ENCODE peak calls at places on chromosomes 12 and 14, in ten cellular contexts. B is Peyer's patch, A is choroid plexus epithelial cell, N is spleen, Z is GM23338, V is dorsolateral prefrontal cortex, E is AG09309, Y is mammary epithelial cell, T is AG04450, R is A549. S is an unnamed sample.

GRCh38 chr12:4270670-4271432 is 2.7 kb upstream of the CCND2 start:
- DNase-seq in R (no peak), V (no peak), N (peak; percentile 92), T (no peak), Z (peak; percentile 82), B (peak; percentile 83), Y (no peak), A (no peak), E (no peak), S (peak; percentile 78)

GRCh38 chr14:90331497-90332270 is at the start of gene NRDE2:
- DNase-seq in A (peak; percentile 98), E (peak; percentile 74), T (peak; percentile 90), B (peak; percentile 100), Z (peak; percentile 100), V (peak; percentile 97), R (peak; percentile 84), N (peak; percentile 100), Y (peak; percentile 90), S (peak; percentile 100)

GRCh38 chr14:68318788-68319187 is 474.1 kb downstream of the ZFP36L1 start:
- DNase-seq in V (no peak), Y (no peak), A (peak; percentile 39), Z (no peak), R (no peak), T (no peak), E (no peak), N (no peak), B (no peak), S (no peak)

GRCh38 chr14:38047518-38047917 is 160.2 kb upstream of the SSTR1 start:
- DNase-seq in B (no peak), E (no peak), Z (no peak), A (peak; percentile 4), N (no peak), V (no peak), T (no peak), Y (no peak), R (no peak), S (no peak)

GRCh38 chr14:97854918-97855317 is 1057.7 kb downstream of the VRK1 start:
- DNase-seq in E (no peak), R (no peak), B (no peak), N (no peak), Z (peak; percentile 41), V (no peak), Y (no peak), T (no peak), A (no peak), S (no peak)

GRCh38 chr14:66371776-66372175 is 114.4 kb upstream of the CCDC196 start:
- DNase-seq in Y (no peak), B (no peak), R (no peak), N (no peak), T (no peak), A (no peak), Z (no peak), V (no peak), E (no peak), S (no peak)

GRCh38 chr14:26200675-26201074 is 397.2 kb downstream of the NOVA1 start:
- DNase-seq in Z (no peak), N (no peak), B (no peak), V (no peak), Y (no peak), R (no peak), A (peak; percentile 41), E (no peak), T (no peak), S (no peak)

GRCh38 chr12:30643366-30643765 is 52.3 kb downstream of the IPO8 start:
- DNase-seq in B (no peak), Y (peak; percentile 6), N (no peak), V (no peak), R (no peak), Z (peak; percentile 20), T (no peak), E (no peak), A (peak; percentile 25), S (no peak)

GRCh38 chr12:103751171-103751570 is 89.9 kb downstream of the NT5DC3 start:
- DNase-seq in T (no peak), A (no peak), V (no peak), Z (peak; percentile 56), R (peak; percentile 47), E (no peak), Y (no peak), B (no peak), N (no peak), S (no peak)

GRCh38 chr12:131094831-131095805 is 141.4 kb downstream of the ADGRD1 start:
- DNase-seq in E (no peak), N (peak; percentile 66), Y (no peak), R (no peak), T (no peak), A (no peak), B (peak; percentile 31), Z (no peak), V (no peak), S (peak; percentile 49)

GRCh38 chr12:117481470-117481869 is 120.0 kb upstream of the NOS1 start:
- DNase-seq in N (no peak), V (no peak), E (no peak), R (no peak), T (no peak), B (no peak), Y (no peak), A (no peak), Z (no peak), S (no peak)

GRCh38 chr12:31928246-31929139 is 30.7 kb upstream of the RESF1 start:
- DNase-seq in B (no peak), E (no peak), V (no peak), A (peak; percentile 11), Y (no peak), R (no peak), T (no peak), N (no peak), Z (no peak), S (no peak)

GRCh38 chr12:109518820-109519665 is 41.6 kb downstream of the UBE3B start:
- DNase-seq in V (peak; percentile 93), T (peak; percentile 41), A (peak; percentile 74), E (peak; percentile 75), N (peak; percentile 70), Y (peak; percentile 31), B (peak; percentile 80), R (peak; percentile 80), Z (peak; percentile 83), S (no peak)

GRCh38 chr12:85489194-85489593 is 209.2 kb downstream of the ALX1 start:
- DNase-seq in E (no peak), A (no peak), N (no peak), B (no peak), R (no peak), T (no peak), Z (no peak), V (no peak), Y (no peak), S (no peak)

GRCh38 chr14:69395929-69396328 is 2.2 kb downstream of the ERH start:
- DNase-seq in A (no peak), E (no peak), Z (no peak), R (no peak), Y (no peak), T (no peak), B (no peak), V (no peak), N (no peak), S (no peak)
- H3K4me3 ChIP-seq in A (no peak overlapping the region), E (no peak overlapping the region), Z (no peak overlapping the region), R (no peak overlapping the region), Y (no peak overlapping the region), T (no peak overlapping the region), B (no peak overlapping the region), V (no peak overlapping the region), N (no peak overlapping the region), S (no peak overlapping the region)

GRCh38 chr12:127898616-127899015 is 368.4 kb upstream of the TMEM132C start:
- DNase-seq in A (no peak), T (no peak), E (no peak), Y (no peak), Z (no peak), V (no peak), R (no peak), N (no peak), B (no peak), S (no peak)

GRCh38 chr12:127899981-127900380 is 367.0 kb upstream of the TMEM132C start:
- DNase-seq in E (no peak), N (no peak), A (no peak), V (no peak), T (no peak), R (no peak), B (no peak), Y (no peak), Z (no peak), S (no peak)

GRCh38 chr12:127888948-127889347 is 378.0 kb upstream of the TMEM132C start:
- DNase-seq in E (no peak), R (no peak), Z (no peak), N (no peak), V (no peak), A (no peak), B (no peak), Y (no peak), T (no peak), S (no peak)

DNA sequence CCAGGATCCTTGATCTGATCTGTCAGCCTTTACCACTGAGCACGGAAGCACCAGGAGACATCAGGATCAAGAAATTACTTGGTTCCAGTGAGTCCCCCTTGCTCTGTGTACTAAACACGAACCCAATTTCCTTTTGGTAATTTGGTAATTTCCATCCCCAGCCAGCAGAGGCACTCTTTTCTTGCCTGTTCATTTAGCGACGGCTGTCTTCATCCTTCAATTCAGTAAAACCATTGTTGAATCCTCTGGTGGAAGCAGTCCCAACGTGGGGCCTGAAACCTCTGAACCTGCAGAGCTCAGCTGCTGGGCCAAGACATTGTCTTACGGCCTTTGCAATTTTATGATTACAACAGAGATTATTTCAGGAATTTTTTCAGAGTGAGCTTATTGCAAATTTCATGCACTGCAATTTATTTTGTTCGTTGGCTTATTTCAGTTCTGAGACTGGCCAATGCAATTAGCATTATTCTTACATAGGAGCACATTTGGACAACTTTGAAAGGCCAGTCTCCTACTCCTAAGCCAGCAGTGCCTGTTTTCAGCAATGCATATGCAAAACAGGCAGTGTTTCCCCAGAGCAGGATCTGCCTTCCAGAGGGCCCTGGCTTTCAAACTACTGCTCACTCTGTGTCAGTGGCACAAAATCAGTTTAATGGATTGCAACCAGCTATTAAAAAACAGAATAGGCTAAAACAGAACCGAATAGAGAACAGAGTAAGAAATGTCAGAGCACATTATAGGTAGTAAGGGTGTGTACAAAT is 372.9 kb upstream of the TMEM132C start:
- DNase-seq in T (no peak), Z (peak; percentile 54), V (no peak), B (no peak), Y (no peak), R (no peak), N (no peak), A (peak; percentile 1), E (no peak), S (no peak)
- TF ChIP-seq CTCF in T (no peak), Z (peak; percentile 51), V (peak; percentile 30), B (no peak), Y (no peak), R (no peak), N (no peak), A (peak; percentile 36), E (peak; percentile 42), S (peak; percentile 22)

GRCh38 chr12:119182701-119183493 is 4.2 kb downstream of the HSPB8 start:
- DNase-seq in N (no peak), V (no peak), R (no peak), B (no peak), A (peak; percentile 29), T (no peak), Y (no peak), E (no peak), Z (no peak), S (no peak)
- H3K4me3 ChIP-seq in N (peak overlapping the region; percentile 73), V (peak overlapping the region; percentile 71), R (no peak overlapping the region), B (no peak overlapping the region), A (no peak overlapping the region), T (no peak overlapping the region), Y (no peak overlapping the region), E (no peak overlapping the region), Z (no peak overlapping the region), S (peak overlapping the region; percentile 77)

GRCh38 chr14:46663382-46663781 is 11.8 kb upstream of the RPL10L start:
- DNase-seq in R (no peak), Z (no peak), N (no peak), B (no peak), T (no peak), V (no peak), E (no peak), A (no peak), Y (no peak), S (no peak)

GRCh38 chr14:46661728-46662127 is 10.1 kb upstream of the RPL10L start:
- DNase-seq in A (peak; percentile 6), Z (peak; percentile 69), Y (no peak), R (no peak), N (no peak), B (no peak), V (no peak), T (no peak), E (no peak), S (no peak)
- TF ChIP-seq CTCF in A (peak; percentile 27), Z (peak; percentile 60), Y (no peak), R (no peak), N (no peak), B (no peak), V (no peak), T (no peak), E (no peak), S (no peak)

S was measured in upper lobe of right lung.